ENCODE peak calls at places on chromosomes 5 and 9, in five cellular contexts. O is HAP-1, Y is sigmoid colon, T is IMR-90, F is cardiac muscle cell. K is an unnamed sample.

GRCh38 chr9:22175972-22176545 is 167.0 kb upstream of the CDKN2B start:
- DNase-seq in T (no peak), O (no peak), Y (no peak), F (no peak), K (no peak)

GRCh38 chr9:87148391-87149237 is 201.3 kb upstream of the GAS1 start:
- DNase-seq in O (no peak), T (peak; percentile 75), Y (peak; percentile 91), F (peak; percentile 90), K (peak; percentile 95)

GRCh38 chr9:133230093-133230492 is 21.0 kb upstream of the OBP2B start:
- DNase-seq in T (no peak), O (no peak), F (no peak), Y (peak; percentile 19), K (no peak)

GRCh38 chr9:113444736-113445135 is 18.8 kb upstream of the RGS3 start:
- DNase-seq in O (no peak), Y (no peak), T (no peak), F (no peak), K (no peak)

GRCh38 chr9:89386797-89387196 is 68.5 kb downstream of the SECISBP2 start:
- DNase-seq in T (no peak), Y (no peak), F (no peak), O (no peak), K (no peak)

GRCh38 chr9:70554881-70555280 is 140.4 kb upstream of the KLF9 start:
- DNase-seq in Y (no peak), F (no peak), O (no peak), T (no peak), K (no peak)

GRCh38 chr5:175854231-175855040 is 16.9 kb upstream of the CPLX2 start:
- DNase-seq in T (no peak), O (no peak), F (no peak), Y (no peak), K (no peak)

GRCh38 chr5:9544056-9544455 is 1.8 kb downstream of the SEMA5A start:
- DNase-seq in T (peak; percentile 22), F (no peak), Y (no peak), O (no peak), K (no peak)

GRCh38 chr9:135517407-135517822 is 3.8 kb upstream of the LCN1 start:
- DNase-seq in T (no peak), F (no peak), Y (peak; percentile 48), O (no peak), K (no peak)

GRCh38 chr9:70403166-70403565 is 11.3 kb downstream of the KLF9 start:
- DNase-seq in F (no peak), Y (peak; percentile 32), O (no peak), T (no peak), K (peak; percentile 64)

GRCh38 chr5:71924325-71924724 is 182.9 kb upstream of the MAP1B start:
- DNase-seq in Y (no peak), O (no peak), F (peak; percentile 34), T (peak; percentile 20), K (no peak)

GRCh38 chr9:20989923-20990341 is 41.5 kb downstream of the HACD4 start:
- DNase-seq in F (no peak), T (no peak), Y (peak; percentile 69), O (no peak), K (peak; percentile 75)

GRCh38 chr9:87443006-87443405 is 54.7 kb upstream of the DAPK1 start:
- DNase-seq in O (no peak), T (no peak), Y (no peak), F (no peak), K (no peak)

GRCh38 chr9:109264865-109265532 is 55.9 kb downstream of the EPB41L4B start:
- DNase-seq in T (no peak), F (no peak), O (no peak), Y (peak; percentile 67), K (peak; percentile 62)

GRCh38 chr5:95725071-95725820 is 5.9 kb upstream of the RHOBTB3 start:
- DNase-seq in F (no peak), O (peak; percentile 43), Y (no peak), T (no peak), K (no peak)
- H3K4me1 ChIP-seq in F (peaks cover 60% of the 10 kb centered on the region), O (peaks cover 12% of the 10 kb centered on the region), Y (peaks cover 72% of the 10 kb centered on the region), T (peaks cover 23% of the 10 kb centered on the region), K (peaks cover 19% of the 10 kb centered on the region)

GRCh38 chr5:96725257-96725656 is 63.1 kb downstream of the CAST start:
- DNase-seq in Y (no peak), T (no peak), F (no peak), O (no peak), K (no peak)

GRCh38 chr5:96729156-96729555 is 67.0 kb downstream of the CAST start:
- DNase-seq in F (peak; percentile 23), Y (no peak), T (no peak), O (no peak), K (no peak)

GRCh38 chr5:96721351-96721970 is 59.3 kb downstream of the CAST start:
- DNase-seq in Y (peak; percentile 78), F (peak; percentile 42), T (peak; percentile 62), O (no peak), K (no peak)

GRCh38 chr5:96726802-96727201 is 64.6 kb downstream of the CAST start:
- DNase-seq in Y (no peak), F (no peak), T (no peak), O (no peak), K (no peak)
- H3K4me1 ChIP-seq in Y (peaks cover 10% of the 10 kb centered on the region), F (peaks cover 18% of the 10 kb centered on the region), T (peaks cover 2% of the 10 kb centered on the region), O (no peaks in the 10 kb centered on the region), K (no peaks in the 10 kb centered on the region)

DNA sequence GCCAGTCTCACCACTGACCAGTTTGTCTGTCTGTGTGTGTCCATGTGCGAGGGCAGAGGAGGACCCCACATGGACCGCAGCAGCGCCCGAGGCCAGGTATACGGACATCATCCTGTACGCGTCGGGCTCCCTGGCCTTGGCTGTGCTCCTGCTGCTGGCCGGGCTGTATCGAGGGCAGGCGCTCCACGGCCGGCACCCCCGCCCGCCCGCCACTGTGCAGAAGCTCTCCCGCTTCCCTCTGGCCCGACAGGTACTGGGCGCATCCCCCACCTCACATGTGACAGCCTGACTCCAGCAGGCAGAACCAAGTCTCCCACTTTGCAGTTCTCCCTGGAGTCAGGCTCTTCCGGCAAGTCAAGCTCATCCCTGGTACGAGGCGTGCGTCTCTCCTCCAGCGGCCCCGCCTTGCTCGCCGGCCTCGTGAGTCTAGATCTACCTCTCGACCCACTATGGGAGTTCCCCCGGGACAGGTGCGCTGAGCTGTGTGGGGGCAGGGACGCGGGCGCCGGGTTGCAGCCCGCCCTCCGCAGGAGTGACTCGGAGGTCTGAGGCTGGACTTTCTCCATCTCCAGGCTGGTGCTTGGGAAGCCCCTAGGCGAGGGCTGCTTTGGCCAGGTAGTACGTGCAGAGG is 6.5 kb downstream of the FGFR4 start:
- DNase-seq in O (no peak), T (no peak), Y (no peak), F (no peak), K (no peak)
- H3K4me1 ChIP-seq in O (no peaks in the 10 kb centered on the region), T (peaks cover 29% of the 10 kb centered on the region), Y (peaks cover 23% of the 10 kb centered on the region), F (no peaks in the 10 kb centered on the region), K (no peaks in the 10 kb centered on the region)

GRCh38 chr5:138541511-138541910 is 1.5 kb downstream of the ETF1 start:
- DNase-seq in T (no peak), O (no peak), Y (no peak), F (peak; percentile 24), K (no peak)
- H3K4me1 ChIP-seq in T (peaks cover 6% of the 10 kb centered on the region), O (peaks cover 26% of the 10 kb centered on the region), Y (peaks cover 67% of the 10 kb centered on the region), F (peaks cover 46% of the 10 kb centered on the region), K (peaks cover 16% of the 10 kb centered on the region)

GRCh38 chr5:96652769-96653455 is 9.3 kb upstream of the CAST start:
- DNase-seq in F (no peak), T (peak; percentile 30), O (no peak), Y (no peak), K (no peak)
- H3K4me1 ChIP-seq in F (no peaks in the 10 kb centered on the region), T (peaks cover 17% of the 10 kb centered on the region), O (peaks cover 23% of the 10 kb centered on the region), Y (no peaks in the 10 kb centered on the region), K (no peaks in the 10 kb centered on the region)

GRCh38 chr9:7433508-7434292 is 365.9 kb downstream of the DMAC1 start:
- DNase-seq in F (no peak), Y (no peak), T (no peak), O (no peak), K (no peak)

GRCh38 chr9:7439355-7439978 is 360.1 kb downstream of the DMAC1 start:
- DNase-seq in Y (no peak), O (no peak), F (peak; percentile 53), T (peak; percentile 73), K (no peak)

GRCh38 chr9:7432989-7433388 is 366.6 kb downstream of the DMAC1 start:
- DNase-seq in Y (no peak), T (no peak), O (no peak), F (no peak), K (no peak)

GRCh38 chr9:7436754-7437153 is 362.8 kb downstream of the DMAC1 start:
- DNase-seq in O (no peak), Y (no peak), F (no peak), T (no peak), K (no peak)
- H3K4me1 ChIP-seq in O (no peaks in the 10 kb centered on the region), Y (no peaks in the 10 kb centered on the region), F (no peaks in the 10 kb centered on the region), T (peaks cover 5% of the 10 kb centered on the region), K (no peaks in the 10 kb centered on the region)

GRCh38 chr9:125651907-125652306 is 55.1 kb downstream of the MAPKAP1 start:
- DNase-seq in T (no peak), O (no peak), Y (no peak), F (no peak), K (no peak)

GRCh38 chr9:125650271-125650737 is 56.7 kb downstream of the MAPKAP1 start:
- DNase-seq in Y (no peak), O (no peak), T (peak; percentile 46), F (peak; percentile 67), K (no peak)

GRCh38 chr9:125649315-125649714 is 57.7 kb downstream of the MAPKAP1 start:
- DNase-seq in O (no peak), T (peak; percentile 86), F (peak; percentile 65), Y (no peak), K (peak; percentile 69)

GRCh38 chr9:125648294-125648693 is 58.7 kb downstream of the MAPKAP1 start:
- DNase-seq in Y (no peak), O (no peak), T (no peak), F (no peak), K (no peak)

DNA sequence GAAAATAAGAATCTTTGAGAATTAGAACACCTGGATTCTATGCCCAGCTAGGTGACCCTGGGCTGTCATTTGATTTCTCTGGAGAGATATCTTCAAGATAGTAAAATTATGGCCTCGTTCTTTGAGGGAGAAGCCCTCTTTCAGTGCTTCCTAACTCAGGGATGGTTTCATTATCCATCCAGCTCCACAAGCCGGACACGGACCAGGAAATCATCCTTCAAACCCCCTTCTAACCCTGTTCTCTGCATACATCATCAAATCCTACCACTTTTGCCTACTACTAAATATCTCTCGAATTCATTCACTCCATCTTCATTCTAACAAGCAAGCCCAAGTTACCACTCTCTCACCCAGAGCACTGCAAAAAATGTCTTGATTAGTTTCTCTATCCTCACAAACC is 57.2 kb downstream of the MAPKAP1 start:
- DNase-seq in F (no peak), O (no peak), T (no peak), Y (no peak), K (no peak)
- H3K4me1 ChIP-seq in F (no peaks in the 10 kb centered on the region), O (peaks cover 17% of the 10 kb centered on the region), T (peaks cover 22% of the 10 kb centered on the region), Y (peaks cover 32% of the 10 kb centered on the region), K (no peaks in the 10 kb centered on the region)

DNA sequence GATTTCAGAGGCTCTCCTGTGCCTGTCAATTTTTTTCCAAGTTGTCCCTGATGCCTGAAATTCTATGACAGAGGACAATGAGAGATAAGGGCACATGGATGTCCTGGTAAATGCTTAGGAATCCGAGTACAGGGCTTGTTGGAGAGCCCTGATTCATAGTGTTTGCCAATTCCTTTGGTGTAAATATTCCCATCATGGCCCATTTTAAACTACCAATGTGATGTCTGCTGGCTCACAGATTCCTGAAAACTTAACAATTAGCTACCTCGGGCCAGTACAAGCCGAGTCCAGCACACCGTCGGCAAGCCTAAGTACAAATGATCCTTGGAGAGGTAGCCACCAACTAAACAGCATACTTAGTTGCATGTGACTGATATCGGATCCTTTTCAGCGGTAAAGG is 3.5 kb downstream of the ITK start:
- DNase-seq in O (no peak), F (no peak), T (no peak), Y (no peak), K (no peak)
- H3K4me1 ChIP-seq in O (no peaks in the 10 kb centered on the region), F (no peaks in the 10 kb centered on the region), T (no peaks in the 10 kb centered on the region), Y (no peaks in the 10 kb centered on the region), K (no peaks in the 10 kb centered on the region)

K was measured in ascending aorta.